ENCODE peak calls at places on chromosomes 13 and 19, in four cellular contexts. One of them, this sample, is unnamed.

GRCh38 chr19:28309072-28309471 is 903.9 kb downstream of the UQCRFS1 start:
- DNase-seq in transverse colon: no peak
- DNase-seq in uterus: no peak
- DNase-seq in endothelial cell: no peak
- DNase-seq in this sample: no peak

GRCh38 chr19:38736036-38736412 is 8.2 kb downstream of the CAPN12 start:
- DNase-seq in transverse colon: peak; percentile 69
- DNase-seq in endothelial cell: peak; percentile 47
- DNase-seq in uterus: peak; percentile 49
- DNase-seq in this sample: peak; percentile 24

GRCh38 chr13:37492741-37493514 is 105.6 kb downstream of the POSTN start:
- DNase-seq in transverse colon: no peak
- DNase-seq in uterus: no peak
- DNase-seq in endothelial cell: no peak
- DNase-seq in this sample: no peak

GRCh38 chr19:46495789-46496099 is at the start of gene PNMA8B:
- DNase-seq in uterus: no peak
- DNase-seq in endothelial cell: peak; percentile 85
- DNase-seq in transverse colon: no peak
- DNase-seq in this sample: peak; percentile 87

GRCh38 chr13:26967119-26968038 is 204.2 kb downstream of the USP12 start:
- DNase-seq in transverse colon: no peak
- DNase-seq in uterus: no peak
- DNase-seq in endothelial cell: no peak
- DNase-seq in this sample: no peak

GRCh38 chr13:75666646-75667351 is 30.7 kb downstream of the LMO7 start:
- DNase-seq in uterus: no peak
- DNase-seq in endothelial cell: no peak
- DNase-seq in transverse colon: no peak
- DNase-seq in this sample: no peak

GRCh38 chr19:19776206-19777008 is 43.5 kb upstream of the ZNF14 start:
- DNase-seq in transverse colon: peak; percentile 98
- DNase-seq in uterus: peak; percentile 97
- DNase-seq in endothelial cell: peak; percentile 96
- DNase-seq in this sample: peak; percentile 96

GRCh38 chr19:32407004-32407992 is 1.7 kb downstream of the DPY19L3 start:
- DNase-seq in uterus: peak; percentile 93
- DNase-seq in endothelial cell: no peak
- DNase-seq in transverse colon: peak; percentile 12
- DNase-seq in this sample: no peak

GRCh38 chr19:1253514-1254080 is 5.2 kb downstream of the MIDN start:
- DNase-seq in uterus: no peak
- DNase-seq in endothelial cell: no peak
- DNase-seq in transverse colon: peak; percentile 74
- DNase-seq in this sample: no peak

This sample was measured in OCI-LY7.